ENCODE peak calls at places on chromosome 1, in six cellular contexts. One of them, this sample, is unnamed.

GRCh38 chr1:62092126-62092525 is 102.5 kb upstream of the L1TD1 start:
- DNase-seq in endothelial cell of umbilical vein: no peak
- DNase-seq in NCI-H1930: no peak
- DNase-seq in iris pigment epithelial cell: no peak
- DNase-seq in T-helper 2 cell: no peak
- DNase-seq in A549: no peak
- DNase-seq in this sample: no peak

GRCh38 chr1:91611498-91611917 is 110.9 kb downstream of the CDC7 start:
- DNase-seq in endothelial cell of umbilical vein: no peak
- DNase-seq in NCI-H1930: no peak
- DNase-seq in iris pigment epithelial cell: peak; percentile 23
- DNase-seq in T-helper 2 cell: no peak
- DNase-seq in A549: peak; percentile 90
- DNase-seq in this sample: no peak

GRCh38 chr1:85058311-85058710 is 10.0 kb upstream of the MCOLN3 start:
- DNase-seq in endothelial cell of umbilical vein: no peak
- DNase-seq in NCI-H1930: no peak
- DNase-seq in iris pigment epithelial cell: no peak
- DNase-seq in T-helper 2 cell: no peak
- DNase-seq in A549: no peak
- DNase-seq in this sample: no peak

GRCh38 chr1:74193908-74194307 is 4.1 kb downstream of the LRRIQ3 start:
- DNase-seq in endothelial cell of umbilical vein: no peak
- DNase-seq in NCI-H1930: no peak
- DNase-seq in iris pigment epithelial cell: peak; percentile 63
- DNase-seq in T-helper 2 cell: no peak
- DNase-seq in A549: no peak
- DNase-seq in this sample: no peak

GRCh38 chr1:59504281-59504680 is 207.4 kb downstream of the FGGY start:
- DNase-seq in endothelial cell of umbilical vein: no peak
- DNase-seq in NCI-H1930: no peak
- DNase-seq in iris pigment epithelial cell: no peak
- DNase-seq in T-helper 2 cell: no peak
- DNase-seq in A549: no peak
- DNase-seq in this sample: no peak

GRCh38 chr1:59509341-59509869 is 212.5 kb downstream of the FGGY start:
- DNase-seq in endothelial cell of umbilical vein: no peak
- DNase-seq in NCI-H1930: no peak
- DNase-seq in iris pigment epithelial cell: no peak
- DNase-seq in T-helper 2 cell: no peak
- DNase-seq in A549: no peak
- DNase-seq in this sample: no peak

GRCh38 chr1:80882552-80882951 is 918.2 kb upstream of the ADGRL2 start:
- DNase-seq in endothelial cell of umbilical vein: peak; percentile 70
- DNase-seq in NCI-H1930: no peak
- DNase-seq in iris pigment epithelial cell: peak; percentile 73
- DNase-seq in T-helper 2 cell: no peak
- DNase-seq in A549: peak; percentile 41
- DNase-seq in this sample: no peak

GRCh38 chr1:6803357-6803756 is 18.1 kb downstream of the CAMTA1 start:
- DNase-seq in endothelial cell of umbilical vein: no peak
- DNase-seq in NCI-H1930: no peak
- DNase-seq in iris pigment epithelial cell: peak; percentile 57
- DNase-seq in T-helper 2 cell: no peak
- DNase-seq in A549: no peak
- DNase-seq in this sample: no peak

GRCh38 chr1:214546886-214547641 is 4.3 kb downstream of the PTPN14 start:
- DNase-seq in endothelial cell of umbilical vein: peak; percentile 81
- DNase-seq in NCI-H1930: no peak
- DNase-seq in iris pigment epithelial cell: peak; percentile 43
- DNase-seq in T-helper 2 cell: no peak
- DNase-seq in A549: no peak
- DNase-seq in this sample: no peak

GRCh38 chr1:38502772-38503171 is 356.8 kb downstream of the RRAGC start:
- DNase-seq in endothelial cell of umbilical vein: peak; percentile 2
- DNase-seq in NCI-H1930: no peak
- DNase-seq in iris pigment epithelial cell: no peak
- DNase-seq in T-helper 2 cell: no peak
- DNase-seq in A549: no peak
- DNase-seq in this sample: no peak

GRCh38 chr1:28111157-28111556 is 22.7 kb upstream of the EYA3 start:
- DNase-seq in endothelial cell of umbilical vein: peak; percentile 31
- DNase-seq in NCI-H1930: no peak
- DNase-seq in iris pigment epithelial cell: no peak
- DNase-seq in T-helper 2 cell: no peak
- DNase-seq in A549: no peak
- DNase-seq in this sample: no peak

GRCh38 chr1:46487818-46488218 is 1.8 kb upstream of the DMBX1 start:
- DNase-seq in endothelial cell of umbilical vein: no peak
- DNase-seq in NCI-H1930: no peak
- DNase-seq in iris pigment epithelial cell: peak; percentile 10
- DNase-seq in T-helper 2 cell: peak; percentile 30
- DNase-seq in A549: peak; percentile 40
- DNase-seq in this sample: no peak

GRCh38 chr1:45493116-45493697 is 2.2 kb upstream of the TESK2 start:
- DNase-seq in endothelial cell of umbilical vein: peak; percentile 64
- DNase-seq in NCI-H1930: peak; percentile 30
- DNase-seq in iris pigment epithelial cell: peak; percentile 60
- DNase-seq in T-helper 2 cell: peak; percentile 62
- DNase-seq in A549: peak; percentile 53
- DNase-seq in this sample: no peak

GRCh38 chr1:153548722-153549695 is at the start of gene S100A3:
- DNase-seq in endothelial cell of umbilical vein: peak; percentile 86
- DNase-seq in NCI-H1930: no peak
- DNase-seq in iris pigment epithelial cell: peak; percentile 75
- DNase-seq in T-helper 2 cell: no peak
- DNase-seq in A549: peak; percentile 89
- DNase-seq in this sample: no peak

GRCh38 chr1:182990413-182991144 is 32.6 kb upstream of the LAMC1 start:
- DNase-seq in endothelial cell of umbilical vein: peak; percentile 49
- DNase-seq in NCI-H1930: no peak
- DNase-seq in iris pigment epithelial cell: peak; percentile 45
- DNase-seq in T-helper 2 cell: no peak
- DNase-seq in A549: no peak
- DNase-seq in this sample: no peak